ENCODE peak calls at places on chromosomes 6 and 20, in eight cellular contexts. One of them, this sample, is unnamed.

GRCh38 chr6:36984581-36985383 is 1.2 kb downstream of the MTCH1 start:
- DNase-seq in AG04450: peak; percentile 45
- DNase-seq in CD8-positive, alpha-beta T cell: peak; percentile 25
- DNase-seq in naive thymus-derived CD4-positive, alpha-beta T cell: peak; percentile 33
- DNase-seq in CD8-positive, alpha-beta memory T cell: peak; percentile 36
- DNase-seq in uterus: peak; percentile 55
- DNase-seq in right cardiac atrium: peak; percentile 74
- DNase-seq in HCT116: peak; percentile 19
- DNase-seq in this sample: no peak

GRCh38 chr6:70281923-70282902 is 20.7 kb downstream of the COL9A1 start:
- DNase-seq in HCT116: no peak
- DNase-seq in CD8-positive, alpha-beta T cell: no peak
- DNase-seq in AG04450: no peak
- DNase-seq in CD8-positive, alpha-beta memory T cell: no peak
- DNase-seq in uterus: no peak
- DNase-seq in naive thymus-derived CD4-positive, alpha-beta T cell: no peak
- DNase-seq in right cardiac atrium: peak; percentile 37
- DNase-seq in this sample: peak; percentile 45

GRCh38 chr6:33983721-33984465 is 162.0 kb downstream of the GRM4 start:
- DNase-seq in HCT116: no peak
- DNase-seq in CD8-positive, alpha-beta memory T cell: no peak
- DNase-seq in right cardiac atrium: no peak
- DNase-seq in CD8-positive, alpha-beta T cell: no peak
- DNase-seq in uterus: no peak
- DNase-seq in AG04450: no peak
- DNase-seq in naive thymus-derived CD4-positive, alpha-beta T cell: no peak
- DNase-seq in this sample: peak; percentile 38

GRCh38 chr6:35833534-35833933 is 28.4 kb downstream of the LHFPL5 start:
- DNase-seq in naive thymus-derived CD4-positive, alpha-beta T cell: no peak
- DNase-seq in right cardiac atrium: no peak
- DNase-seq in HCT116: no peak
- DNase-seq in CD8-positive, alpha-beta memory T cell: no peak
- DNase-seq in CD8-positive, alpha-beta T cell: no peak
- DNase-seq in uterus: no peak
- DNase-seq in AG04450: no peak
- DNase-seq in this sample: no peak

GRCh38 chr6:158762787-158763439 is 56.3 kb downstream of the EZR start:
- DNase-seq in AG04450: no peak
- DNase-seq in CD8-positive, alpha-beta T cell: no peak
- DNase-seq in uterus: no peak
- DNase-seq in naive thymus-derived CD4-positive, alpha-beta T cell: no peak
- DNase-seq in right cardiac atrium: peak; percentile 69
- DNase-seq in HCT116: no peak
- DNase-seq in CD8-positive, alpha-beta memory T cell: no peak
- DNase-seq in this sample: no peak

GRCh38 chr20:44343162-44343675 is 6.4 kb downstream of the R3HDML start:
- DNase-seq in naive thymus-derived CD4-positive, alpha-beta T cell: no peak
- DNase-seq in HCT116: no peak
- DNase-seq in right cardiac atrium: no peak
- DNase-seq in uterus: no peak
- DNase-seq in CD8-positive, alpha-beta T cell: no peak
- DNase-seq in CD8-positive, alpha-beta memory T cell: no peak
- DNase-seq in AG04450: no peak
- DNase-seq in this sample: no peak

GRCh38 chr6:90669846-90670245 is 83.0 kb upstream of the MAP3K7 start:
- DNase-seq in CD8-positive, alpha-beta memory T cell: no peak
- DNase-seq in CD8-positive, alpha-beta T cell: no peak
- DNase-seq in AG04450: no peak
- DNase-seq in naive thymus-derived CD4-positive, alpha-beta T cell: no peak
- DNase-seq in HCT116: no peak
- DNase-seq in uterus: no peak
- DNase-seq in right cardiac atrium: no peak
- DNase-seq in this sample: no peak

GRCh38 chr6:2632368-2632767 is 118.4 kb downstream of the MYLK4 start:
- DNase-seq in CD8-positive, alpha-beta T cell: no peak
- DNase-seq in uterus: no peak
- DNase-seq in CD8-positive, alpha-beta memory T cell: no peak
- DNase-seq in naive thymus-derived CD4-positive, alpha-beta T cell: no peak
- DNase-seq in right cardiac atrium: no peak
- DNase-seq in AG04450: no peak
- DNase-seq in HCT116: no peak
- DNase-seq in this sample: no peak

GRCh38 chr20:62063601-62063980 is 2.1 kb downstream of the TAF4 start:
- DNase-seq in CD8-positive, alpha-beta T cell: no peak
- DNase-seq in CD8-positive, alpha-beta memory T cell: no peak
- DNase-seq in uterus: no peak
- DNase-seq in HCT116: no peak
- DNase-seq in right cardiac atrium: no peak
- DNase-seq in naive thymus-derived CD4-positive, alpha-beta T cell: no peak
- DNase-seq in AG04450: no peak
- DNase-seq in this sample: peak; percentile 80

GRCh38 chr20:52425253-52425652 is 233.7 kb upstream of the ZFP64 start:
- DNase-seq in CD8-positive, alpha-beta memory T cell: no peak
- DNase-seq in CD8-positive, alpha-beta T cell: no peak
- DNase-seq in naive thymus-derived CD4-positive, alpha-beta T cell: no peak
- DNase-seq in AG04450: no peak
- DNase-seq in uterus: no peak
- DNase-seq in right cardiac atrium: no peak
- DNase-seq in HCT116: no peak
- DNase-seq in this sample: no peak

GRCh38 chr20:53608456-53609413 is 15.1 kb upstream of the ZNF217 start:
- DNase-seq in naive thymus-derived CD4-positive, alpha-beta T cell: no peak
- DNase-seq in right cardiac atrium: peak; percentile 41
- DNase-seq in CD8-positive, alpha-beta memory T cell: no peak
- DNase-seq in HCT116: no peak
- DNase-seq in AG04450: no peak
- DNase-seq in CD8-positive, alpha-beta T cell: no peak
- DNase-seq in uterus: no peak
- DNase-seq in this sample: peak; percentile 81

GRCh38 chr6:22025468-22026159 is 271.2 kb downstream of the PRL start:
- DNase-seq in right cardiac atrium: no peak
- DNase-seq in AG04450: peak; percentile 48
- DNase-seq in CD8-positive, alpha-beta memory T cell: no peak
- DNase-seq in naive thymus-derived CD4-positive, alpha-beta T cell: no peak
- DNase-seq in HCT116: no peak
- DNase-seq in CD8-positive, alpha-beta T cell: no peak
- DNase-seq in uterus: peak; percentile 41
- DNase-seq in this sample: no peak

GRCh38 chr6:22029169-22029568 is 267.7 kb downstream of the PRL start:
- DNase-seq in AG04450: no peak
- DNase-seq in HCT116: no peak
- DNase-seq in CD8-positive, alpha-beta memory T cell: no peak
- DNase-seq in right cardiac atrium: no peak
- DNase-seq in naive thymus-derived CD4-positive, alpha-beta T cell: no peak
- DNase-seq in uterus: no peak
- DNase-seq in CD8-positive, alpha-beta T cell: no peak
- DNase-seq in this sample: no peak

GRCh38 chr6:22026160-22026678 is 270.6 kb downstream of the PRL start:
- DNase-seq in uterus: no peak
- DNase-seq in HCT116: no peak
- DNase-seq in AG04450: no peak
- DNase-seq in right cardiac atrium: no peak
- DNase-seq in CD8-positive, alpha-beta memory T cell: no peak
- DNase-seq in naive thymus-derived CD4-positive, alpha-beta T cell: no peak
- DNase-seq in CD8-positive, alpha-beta T cell: no peak
- DNase-seq in this sample: no peak

GRCh38 chr6:22028403-22028802 is 268.4 kb downstream of the PRL start:
- DNase-seq in CD8-positive, alpha-beta T cell: no peak
- DNase-seq in uterus: no peak
- DNase-seq in AG04450: no peak
- DNase-seq in CD8-positive, alpha-beta memory T cell: no peak
- DNase-seq in right cardiac atrium: no peak
- DNase-seq in naive thymus-derived CD4-positive, alpha-beta T cell: no peak
- DNase-seq in HCT116: no peak
- DNase-seq in this sample: no peak

GRCh38 chr6:22027226-22027725 is 269.6 kb downstream of the PRL start:
- DNase-seq in AG04450: no peak
- DNase-seq in CD8-positive, alpha-beta memory T cell: no peak
- DNase-seq in naive thymus-derived CD4-positive, alpha-beta T cell: no peak
- DNase-seq in uterus: no peak
- DNase-seq in right cardiac atrium: no peak
- DNase-seq in CD8-positive, alpha-beta T cell: no peak
- DNase-seq in HCT116: no peak
- DNase-seq in this sample: no peak
- H3K27ac ChIP-seq in AG04450: no peak overlapping the region
- H3K27ac ChIP-seq in CD8-positive, alpha-beta memory T cell: no peak overlapping the region
- H3K27ac ChIP-seq in naive thymus-derived CD4-positive, alpha-beta T cell: no peak overlapping the region
- H3K27ac ChIP-seq in uterus: peak overlapping the region; percentile 32
- H3K27ac ChIP-seq in right cardiac atrium: peak overlapping the region; percentile 39
- H3K27ac ChIP-seq in CD8-positive, alpha-beta T cell: no peak overlapping the region
- H3K27ac ChIP-seq in HCT116: no peak overlapping the region
- H3K27ac ChIP-seq in this sample: no peak overlapping the region

GRCh38 chr20:1891263-1892121 is 3.7 kb upstream of the SIRPA start:
- DNase-seq in AG04450: no peak
- DNase-seq in CD8-positive, alpha-beta T cell: no peak
- DNase-seq in right cardiac atrium: no peak
- DNase-seq in uterus: no peak
- DNase-seq in CD8-positive, alpha-beta memory T cell: no peak
- DNase-seq in naive thymus-derived CD4-positive, alpha-beta T cell: no peak
- DNase-seq in HCT116: no peak
- DNase-seq in this sample: peak; percentile 61
- H3K27ac ChIP-seq in AG04450: no peak overlapping the region
- H3K27ac ChIP-seq in CD8-positive, alpha-beta T cell: no peak overlapping the region
- H3K27ac ChIP-seq in right cardiac atrium: no peak overlapping the region
- H3K27ac ChIP-seq in uterus: no peak overlapping the region
- H3K27ac ChIP-seq in CD8-positive, alpha-beta memory T cell: no peak overlapping the region
- H3K27ac ChIP-seq in naive thymus-derived CD4-positive, alpha-beta T cell: no peak overlapping the region
- H3K27ac ChIP-seq in HCT116: no peak overlapping the region
- H3K27ac ChIP-seq in this sample: no peak overlapping the region

DNA sequence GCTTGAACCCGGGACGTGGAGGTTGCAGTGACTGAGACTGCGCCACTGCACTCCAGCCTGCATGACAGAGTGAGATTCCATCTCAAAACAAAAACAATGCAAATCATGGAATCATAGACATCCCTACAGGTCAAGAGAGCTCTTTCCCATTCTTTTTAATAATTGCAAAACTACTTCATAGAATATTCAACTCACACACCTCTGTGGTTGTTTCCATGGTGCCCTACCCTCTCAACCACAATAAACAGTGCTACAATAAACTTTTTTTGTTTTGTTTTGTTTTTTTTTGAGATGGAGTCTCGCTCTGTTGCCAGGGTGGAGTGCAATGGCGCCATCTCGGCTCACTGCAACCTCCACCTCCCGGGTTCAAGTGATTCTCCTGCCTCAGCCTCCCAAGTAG is 11.9 kb upstream of the ADNP start:
- DNase-seq in CD8-positive, alpha-beta T cell: no peak
- DNase-seq in HCT116: no peak
- DNase-seq in naive thymus-derived CD4-positive, alpha-beta T cell: no peak
- DNase-seq in right cardiac atrium: no peak
- DNase-seq in CD8-positive, alpha-beta memory T cell: no peak
- DNase-seq in uterus: no peak
- DNase-seq in AG04450: no peak
- DNase-seq in this sample: no peak
- H3K27ac ChIP-seq in CD8-positive, alpha-beta T cell: no peak overlapping the region
- H3K27ac ChIP-seq in HCT116: no peak overlapping the region
- H3K27ac ChIP-seq in naive thymus-derived CD4-positive, alpha-beta T cell: no peak overlapping the region
- H3K27ac ChIP-seq in right cardiac atrium: no peak overlapping the region
- H3K27ac ChIP-seq in CD8-positive, alpha-beta memory T cell: no peak overlapping the region
- H3K27ac ChIP-seq in uterus: no peak overlapping the region
- H3K27ac ChIP-seq in AG04450: no peak overlapping the region
- H3K27ac ChIP-seq in this sample: no peak overlapping the region

DNA sequence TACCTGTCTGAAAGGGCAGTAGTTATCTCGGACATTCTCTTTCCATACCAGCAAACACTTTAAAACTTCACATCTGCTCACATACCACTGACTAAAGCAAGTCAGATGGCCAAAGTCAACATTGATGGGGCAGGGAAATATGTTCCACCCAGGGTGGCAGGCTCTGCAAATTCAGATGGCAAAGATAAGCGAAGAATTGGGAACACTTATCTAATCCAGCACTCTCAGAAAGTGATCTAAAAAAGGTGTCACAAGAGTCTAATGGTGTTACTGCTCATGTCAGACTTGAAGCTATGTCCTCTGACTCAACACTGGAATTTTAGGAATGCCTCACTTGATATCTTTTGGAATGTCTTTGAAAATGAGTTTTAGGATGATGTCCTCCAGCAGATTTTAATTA is 1086.2 kb downstream of the KIF16B start:
- DNase-seq in AG04450: no peak
- DNase-seq in HCT116: no peak
- DNase-seq in uterus: no peak
- DNase-seq in CD8-positive, alpha-beta memory T cell: no peak
- DNase-seq in right cardiac atrium: no peak
- DNase-seq in naive thymus-derived CD4-positive, alpha-beta T cell: no peak
- DNase-seq in CD8-positive, alpha-beta T cell: no peak
- DNase-seq in this sample: no peak
- H3K27ac ChIP-seq in AG04450: no peak overlapping the region
- H3K27ac ChIP-seq in HCT116: no peak overlapping the region
- H3K27ac ChIP-seq in uterus: no peak overlapping the region
- H3K27ac ChIP-seq in CD8-positive, alpha-beta memory T cell: no peak overlapping the region
- H3K27ac ChIP-seq in right cardiac atrium: no peak overlapping the region
- H3K27ac ChIP-seq in naive thymus-derived CD4-positive, alpha-beta T cell: no peak overlapping the region
- H3K27ac ChIP-seq in CD8-positive, alpha-beta T cell: no peak overlapping the region
- H3K27ac ChIP-seq in this sample: no peak overlapping the region

GRCh38 chr6:131948692-131949614 is 2.2 kb downstream of the CCN2 start:
- DNase-seq in HCT116: no peak
- DNase-seq in CD8-positive, alpha-beta memory T cell: no peak
- DNase-seq in right cardiac atrium: peak; percentile 35
- DNase-seq in AG04450: peak; percentile 74
- DNase-seq in naive thymus-derived CD4-positive, alpha-beta T cell: no peak
- DNase-seq in uterus: peak; percentile 53
- DNase-seq in CD8-positive, alpha-beta T cell: no peak
- DNase-seq in this sample: no peak

GRCh38 chr6:131949615-131949908 is 1.6 kb downstream of the CCN2 start:
- DNase-seq in HCT116: no peak
- DNase-seq in CD8-positive, alpha-beta T cell: no peak
- DNase-seq in naive thymus-derived CD4-positive, alpha-beta T cell: no peak
- DNase-seq in AG04450: peak; percentile 78
- DNase-seq in uterus: no peak
- DNase-seq in right cardiac atrium: no peak
- DNase-seq in CD8-positive, alpha-beta memory T cell: no peak
- DNase-seq in this sample: no peak

GRCh38 chr6:131946404-131946991 is 4.7 kb downstream of the CCN2 start:
- DNase-seq in AG04450: peak; percentile 66
- DNase-seq in CD8-positive, alpha-beta memory T cell: no peak
- DNase-seq in right cardiac atrium: no peak
- DNase-seq in naive thymus-derived CD4-positive, alpha-beta T cell: no peak
- DNase-seq in CD8-positive, alpha-beta T cell: no peak
- DNase-seq in uterus: no peak
- DNase-seq in HCT116: no peak
- DNase-seq in this sample: no peak

GRCh38 chr6:131946992-131947955 is 3.9 kb downstream of the CCN2 start:
- DNase-seq in uterus: no peak
- DNase-seq in naive thymus-derived CD4-positive, alpha-beta T cell: no peak
- DNase-seq in CD8-positive, alpha-beta T cell: no peak
- DNase-seq in HCT116: no peak
- DNase-seq in AG04450: peak; percentile 70
- DNase-seq in CD8-positive, alpha-beta memory T cell: no peak
- DNase-seq in right cardiac atrium: no peak
- DNase-seq in this sample: no peak

DNA sequence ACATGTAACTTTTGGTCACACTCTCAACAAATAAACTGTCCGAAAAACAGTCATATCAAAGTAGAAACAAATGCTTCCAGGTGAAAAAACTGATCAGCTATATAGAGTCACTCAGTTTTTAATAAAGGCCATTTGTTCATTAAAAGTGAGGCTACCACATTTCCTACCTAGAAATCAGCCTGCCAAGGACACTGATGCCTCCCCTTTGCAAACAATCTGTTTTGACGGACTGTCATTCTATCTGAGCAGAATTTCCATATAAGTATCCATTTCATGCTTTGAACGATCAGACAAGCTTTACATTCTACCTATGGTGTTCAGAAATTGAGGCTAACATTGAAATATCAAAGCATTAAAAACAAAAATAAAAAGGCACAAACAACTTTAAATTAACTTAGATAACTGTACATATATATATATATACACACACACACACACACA is 2.9 kb downstream of the CCN2 start:
- DNase-seq in naive thymus-derived CD4-positive, alpha-beta T cell: no peak
- DNase-seq in uterus: no peak
- DNase-seq in right cardiac atrium: no peak
- DNase-seq in CD8-positive, alpha-beta T cell: no peak
- DNase-seq in HCT116: no peak
- DNase-seq in CD8-positive, alpha-beta memory T cell: no peak
- DNase-seq in AG04450: peak; percentile 43
- DNase-seq in this sample: no peak
- H3K27ac ChIP-seq in naive thymus-derived CD4-positive, alpha-beta T cell: no peak overlapping the region
- H3K27ac ChIP-seq in uterus: peak overlapping the region; percentile 99
- H3K27ac ChIP-seq in right cardiac atrium: no peak overlapping the region
- H3K27ac ChIP-seq in CD8-positive, alpha-beta T cell: no peak overlapping the region
- H3K27ac ChIP-seq in HCT116: no peak overlapping the region
- H3K27ac ChIP-seq in CD8-positive, alpha-beta memory T cell: no peak overlapping the region
- H3K27ac ChIP-seq in AG04450: no peak overlapping the region
- H3K27ac ChIP-seq in this sample: peak overlapping the region; percentile 87